ENCODE peak calls at places on chromosomes 6 and 20, in nine cellular contexts. W, N, T, M, G, O, A, U and L are unnamed samples.

GRCh38 chr6:137641474-137642077 is 147.4 kb upstream of the OLIG3 start:
- DNase-seq in T (peak), U (peak), A (peak), W (peak), N (peak), G (peak), M (peak), O (peak), L (peak)

GRCh38 chr20:1185316-1185741 is 548 bp upstream of the TMEM74B start:
- DNase-seq in T (peak), M (peak), A (no peak), G (no peak), O (no peak), N (peak), W (no peak), U (no peak), L (peak)

GRCh38 chr6:126600258-126600916 is 260.5 kb downstream of the CENPW start:
- DNase-seq in O (peak), N (no peak), T (no peak), G (no peak), U (peak), M (no peak), A (no peak), W (no peak), L (no peak)

GRCh38 chr20:58793512-58794420 is 56.9 kb downstream of the GNAS-AS1 start:
- DNase-seq in O (no peak), A (no peak), T (no peak), G (no peak), N (no peak), W (no peak), M (no peak), U (no peak), L (no peak)

GRCh38 chr6:81997091-81997926 is 244.8 kb upstream of the TENT5A start:
- DNase-seq in M (no peak), U (peak), T (no peak), O (peak), W (peak), G (no peak), N (no peak), A (no peak), L (no peak)

GRCh38 chr6:157670466-157671186 is 152.4 kb upstream of the SNX9 start:
- DNase-seq in O (no peak), W (no peak), G (no peak), T (no peak), M (no peak), U (no peak), A (no peak), N (no peak), L (no peak)

GRCh38 chr6:32815115-32815514 is 1.7 kb downstream of the HLA-DOB start:
- DNase-seq in M (no peak), N (no peak), T (no peak), A (no peak), W (no peak), U (peak), G (no peak), O (peak), L (no peak)

GRCh38 chr6:129686941-129687627 is 22.9 kb downstream of the ARHGAP18 start:
- DNase-seq in O (peak), M (no peak), W (no peak), N (no peak), T (peak), U (peak), G (no peak), A (peak), L (no peak)

GRCh38 chr20:60271597-60271996 is 313.4 kb downstream of the CDH26 start:
- DNase-seq in W (no peak), N (no peak), M (no peak), T (no peak), A (no peak), G (no peak), O (peak), U (no peak), L (no peak)
- TF ChIP-seq CTCF in W (peak), N (peak), M (peak), T (no peak), A (no peak), G (no peak), O (no peak), U (peak), L (peak)

GRCh38 chr20:40467703-40468411 is 221.2 kb downstream of the MAFB start:
- DNase-seq in G (no peak), U (no peak), N (no peak), W (no peak), M (no peak), T (no peak), A (peak), O (no peak), L (no peak)

GRCh38 chr20:40472905-40473304 is 216.1 kb downstream of the MAFB start:
- DNase-seq in T (no peak), G (no peak), U (no peak), M (no peak), W (no peak), N (no peak), A (no peak), O (no peak), L (no peak)

GRCh38 chr20:40470313-40471260 is 218.4 kb downstream of the MAFB start:
- DNase-seq in M (no peak), O (peak), N (no peak), W (no peak), U (no peak), G (no peak), A (peak), T (no peak), L (no peak)

GRCh38 chr20:40468759-40469158 is 220.3 kb downstream of the MAFB start:
- DNase-seq in G (no peak), N (no peak), U (no peak), T (no peak), W (no peak), A (no peak), M (no peak), O (no peak), L (no peak)

DNA sequence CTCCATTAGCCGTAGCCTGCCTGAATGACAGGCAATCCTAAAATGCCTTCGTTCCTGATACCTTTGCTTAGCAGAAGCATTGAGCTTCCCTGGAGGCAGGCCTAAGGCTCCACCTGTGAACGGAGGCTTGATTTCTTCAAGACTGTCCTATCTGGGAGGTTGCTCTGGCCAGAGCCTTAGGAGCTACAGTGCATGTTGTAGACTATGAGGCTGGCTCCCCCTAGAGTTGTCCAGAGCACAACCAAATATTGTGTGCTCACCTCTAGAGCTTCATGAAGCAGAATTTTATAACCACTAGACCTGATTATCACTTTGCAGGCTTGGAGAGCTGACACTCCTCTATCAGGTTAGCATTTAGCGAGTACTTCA is 217.8 kb downstream of the MAFB start:
- DNase-seq in T (no peak), U (no peak), A (no peak), M (no peak), G (no peak), O (peak), N (no peak), W (no peak), L (peak)
- TF ChIP-seq CTCF in T (no peak), U (peak), A (peak), M (peak), G (no peak), O (peak), N (peak), W (no peak), L (peak)

DNA sequence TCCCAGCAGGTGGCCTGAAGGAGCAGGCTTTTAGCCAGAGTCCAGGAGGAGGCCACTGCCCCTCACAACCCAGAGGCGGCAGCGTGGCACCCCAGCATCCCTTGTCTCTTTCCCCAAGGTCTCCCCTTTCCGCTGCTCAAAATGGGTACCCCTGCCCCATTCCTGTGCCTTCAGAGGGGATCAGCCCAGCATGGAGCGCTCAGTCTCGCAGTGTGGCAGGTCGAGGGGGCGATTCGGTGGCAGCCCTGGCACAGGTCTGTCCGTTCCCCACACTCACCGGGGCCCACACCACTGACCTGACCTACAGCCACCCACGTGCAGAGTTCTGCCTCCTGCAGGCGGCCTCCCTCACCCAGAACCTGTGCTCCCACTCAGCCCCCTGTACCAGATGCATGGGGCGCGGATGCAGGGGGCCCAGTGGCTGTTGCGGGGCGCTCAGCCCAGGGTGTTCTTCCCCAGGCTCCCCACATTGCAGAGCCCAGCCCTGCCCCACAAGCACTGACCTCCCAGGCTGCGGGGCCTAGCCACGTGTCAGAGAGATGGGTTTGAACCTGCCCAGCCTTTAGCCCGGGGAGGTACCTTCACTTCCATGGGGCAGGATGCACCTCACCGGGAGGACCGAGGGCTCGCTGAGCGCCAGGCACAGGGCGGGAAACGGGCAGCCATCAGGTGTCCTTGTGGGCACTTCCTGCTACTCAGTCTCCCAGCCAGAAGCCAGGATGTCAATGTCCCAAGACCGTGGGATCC is 41.8 kb downstream of the DSTN start:
- DNase-seq in A (no peak), O (peak), T (no peak), G (peak), U (no peak), N (no peak), M (no peak), W (no peak), L (peak)
- TF ChIP-seq CTCF in A (peak), O (peak), T (no peak), G (peak), U (no peak), N (peak), M (peak), W (peak), L (peak)

GRCh38 chr6:169990095-169991030 is 238.9 kb downstream of the ERMARD start:
- DNase-seq in N (no peak), O (no peak), G (peak), U (no peak), M (no peak), A (peak), T (peak), W (no peak), L (no peak)
- TF ChIP-seq CTCF in N (no peak), O (no peak), G (no peak), U (no peak), M (no peak), A (no peak), T (peak), W (no peak), L (no peak)

DNA sequence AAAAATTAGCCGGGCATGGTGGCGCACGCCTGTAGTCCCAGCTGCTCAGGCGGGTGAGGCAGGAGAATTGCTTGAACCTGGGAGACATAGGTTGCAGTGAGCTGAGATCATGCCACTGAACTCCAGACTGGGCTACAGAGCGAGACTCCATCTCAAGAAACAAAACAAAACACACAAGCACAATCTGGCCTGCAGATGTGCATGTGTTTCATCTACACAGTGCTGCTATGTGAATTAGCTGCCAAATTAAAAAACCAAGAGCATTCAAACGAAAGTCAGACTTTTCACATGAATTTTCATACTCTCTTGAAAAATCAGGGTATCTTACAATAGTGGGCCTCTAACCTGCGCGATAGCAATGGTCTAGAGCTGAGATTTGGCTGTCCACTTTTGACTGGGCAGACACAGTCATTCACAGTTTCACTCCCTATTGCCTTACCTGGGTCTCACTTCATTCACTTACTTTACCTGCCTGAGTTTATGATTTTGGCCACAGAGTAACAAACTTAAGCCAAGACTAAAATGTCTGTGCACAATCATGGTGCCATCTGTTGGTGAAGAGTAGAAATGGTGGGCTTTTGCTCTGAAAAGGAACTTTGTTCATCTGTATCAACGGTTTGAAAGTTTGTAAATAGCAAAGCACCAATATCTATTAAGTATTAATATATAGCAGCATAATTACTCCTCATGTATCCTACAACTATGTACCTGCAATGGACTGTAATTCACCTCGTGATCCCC is 138.4 kb upstream of the UST start:
- DNase-seq in M (no peak), U (peak), A (no peak), W (no peak), T (no peak), G (no peak), N (no peak), O (peak), L (no peak)
- TF ChIP-seq CTCF in M (peak), U (peak), A (peak), W (peak), T (peak), G (peak), N (peak), O (peak), L (peak)

GRCh38 chr6:86780923-86781322 is 156.4 kb upstream of the HTR1E start:
- DNase-seq in A (no peak), U (no peak), O (no peak), W (no peak), N (no peak), G (no peak), T (no peak), M (no peak), L (no peak)

GRCh38 chr6:86782328-86782727 is 155.0 kb upstream of the HTR1E start:
- DNase-seq in O (no peak), U (no peak), G (no peak), N (no peak), A (no peak), W (no peak), T (no peak), M (no peak), L (no peak)
- TF ChIP-seq CTCF in O (no peak), U (no peak), G (no peak), N (no peak), A (no peak), W (no peak), T (no peak), M (no peak), L (no peak)

GRCh38 chr6:27720607-27721580 is 191.3 kb downstream of the OR2B2 start:
- DNase-seq in O (peak), M (no peak), A (no peak), U (peak), G (no peak), W (no peak), N (no peak), T (peak), L (no peak)
- TF ChIP-seq CTCF in O (peak), M (no peak), A (no peak), U (no peak), G (no peak), W (no peak), N (no peak), T (no peak), L (no peak)

DNA sequence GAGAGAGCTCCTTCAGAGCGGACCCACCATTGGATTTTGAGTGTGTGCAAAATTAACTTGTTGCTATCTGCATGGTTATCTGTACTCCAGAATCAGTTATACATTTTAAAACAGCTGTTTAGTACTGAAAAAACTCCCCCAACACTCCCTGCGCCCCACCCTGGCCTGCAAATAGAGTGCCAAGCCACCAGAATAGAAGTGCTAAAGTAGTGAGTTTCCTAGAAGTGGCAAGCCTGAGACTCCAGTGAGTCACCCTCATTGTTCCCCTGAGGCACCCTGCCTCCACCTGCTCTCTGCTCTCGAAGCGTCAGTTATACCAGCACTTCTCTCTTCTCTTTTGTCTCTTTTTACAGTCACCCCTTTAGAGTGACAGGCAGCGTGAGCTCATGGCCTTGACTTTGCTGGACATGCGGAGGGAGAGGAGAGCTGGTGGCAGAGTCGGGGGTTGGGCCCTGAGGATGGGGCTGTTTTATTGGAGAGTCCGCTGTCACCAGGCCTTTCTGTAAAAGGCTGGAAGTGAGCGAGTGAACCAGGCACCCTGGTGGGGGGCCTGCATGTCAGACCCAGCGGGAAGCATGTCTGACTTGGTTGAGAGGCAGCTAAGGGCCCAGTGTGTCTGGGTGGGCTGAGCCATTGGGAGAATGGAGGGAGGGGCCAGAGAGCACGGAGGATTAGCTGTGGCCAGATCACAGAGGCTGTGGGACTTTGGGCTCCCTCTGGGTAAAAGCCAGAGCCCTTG is 10.4 kb downstream of the IGF2R start:
- DNase-seq in M (no peak), W (no peak), U (peak), N (no peak), O (no peak), T (peak), G (no peak), A (no peak), L (no peak)
- TF ChIP-seq CTCF in M (no peak), W (no peak), U (no peak), N (no peak), O (no peak), T (no peak), G (no peak), A (no peak), L (no peak)

GRCh38 chr6:30515967-30516753 is 26.9 kb downstream of the HLA-E start:
- DNase-seq in W (peak), M (peak), G (peak), A (peak), O (peak), T (peak), N (peak), U (peak), L (no peak)
- TF ChIP-seq CTCF in W (no peak), M (no peak), G (no peak), A (no peak), O (no peak), T (no peak), N (no peak), U (no peak), L (no peak)